ENCODE peak calls at places on chromosome 15, in nine cellular contexts. Z is CD8-positive, alpha-beta T cell; O is AG09309; H is GM23248; Q is NCI-H2107; N is spleen; G is neuronal stem cell; U is ureter; J is A549. L is an unnamed sample.

GRCh38 chr15:77773003-77773402 is 140.3 kb upstream of the LINGO1 start:
- DNase-seq in U (no peak), H (no peak), G (no peak), Z (no peak), J (no peak), Q (no peak), O (no peak), N (no peak), L (no peak)

GRCh38 chr15:33742807-33743206 is 225.5 kb upstream of the CHRM5 start:
- DNase-seq in N (no peak), H (peak; percentile 56), G (no peak), J (no peak), U (no peak), Z (no peak), Q (no peak), O (peak; percentile 55), L (no peak)

GRCh38 chr15:69475769-69476358 is 23.2 kb downstream of the RPLP1 start:
- DNase-seq in N (peak; percentile 89), Z (peak; percentile 82), Q (peak; percentile 24), O (no peak), J (peak; percentile 97), U (peak; percentile 85), H (peak; percentile 81), G (peak; percentile 60), L (peak; percentile 63)

GRCh38 chr15:42059661-42060476 is 34.5 kb downstream of the PLA2G4D start:
- DNase-seq in Q (peak; percentile 16), N (no peak), H (peak; percentile 40), O (no peak), G (peak; percentile 65), Z (peak; percentile 81), J (peak; percentile 33), U (no peak), L (peak; percentile 21)

GRCh38 chr15:43998607-43999006 is 171.8 kb downstream of the WDR76 start:
- DNase-seq in G (no peak), O (no peak), H (peak; percentile 58), J (no peak), N (no peak), U (no peak), Q (no peak), Z (no peak), L (peak; percentile 71)

GRCh38 chr15:40859206-40859851 is 14.7 kb downstream of the RHOV start:
- DNase-seq in Q (no peak), H (peak; percentile 79), J (peak; percentile 82), G (peak; percentile 79), O (no peak), Z (peak; percentile 87), N (peak; percentile 90), U (peak; percentile 86), L (peak; percentile 68)

GRCh38 chr15:63044645-63045437 is 2.3 kb downstream of the TPM1 start:
- DNase-seq in Z (no peak), N (no peak), U (no peak), J (no peak), H (peak; percentile 61), O (no peak), G (peak; percentile 92), Q (no peak), L (peak; percentile 68)

GRCh38 chr15:58463815-58464697 is 32.3 kb downstream of the LIPC start:
- DNase-seq in Z (no peak), Q (peak; percentile 51), O (no peak), U (no peak), H (peak; percentile 25), J (no peak), N (no peak), G (no peak), L (peak; percentile 73)

GRCh38 chr15:100862162-100862561 is 17.5 kb upstream of the ALDH1A3 start:
- DNase-seq in Q (no peak), O (no peak), Z (no peak), G (no peak), J (no peak), N (no peak), U (no peak), H (no peak), L (no peak)

GRCh38 chr15:71443538-71443937 is 328.3 kb downstream of the THSD4 start:
- DNase-seq in Z (no peak), G (peak; percentile 50), J (peak; percentile 47), N (no peak), U (peak; percentile 59), H (peak; percentile 66), O (no peak), Q (no peak), L (peak; percentile 51)

GRCh38 chr15:83304861-83305661 is 20.6 kb upstream of the BNC1 start:
- DNase-seq in H (no peak), U (no peak), J (no peak), Q (no peak), Z (no peak), O (no peak), N (no peak), G (no peak), L (peak; percentile 26)

GRCh38 chr15:48623456-48623855 is 22.1 kb downstream of the FBN1 start:
- DNase-seq in G (no peak), N (no peak), U (no peak), Z (no peak), O (no peak), H (no peak), J (no peak), Q (no peak), L (no peak)

GRCh38 chr15:63605036-63605435 is 7.8 kb downstream of the FBXL22 start:
- DNase-seq in Z (no peak), Q (no peak), H (no peak), O (no peak), J (no peak), U (no peak), G (no peak), N (no peak), L (no peak)

GRCh38 chr15:66634540-66634939 is 67.5 kb upstream of the SMAD6 start:
- DNase-seq in O (no peak), H (no peak), G (no peak), Z (no peak), N (no peak), J (no peak), U (no peak), Q (no peak), L (no peak)

GRCh38 chr15:89805241-89806216 is 9.1 kb downstream of the ANPEP start:
- DNase-seq in Q (no peak), U (no peak), H (no peak), J (no peak), N (peak; percentile 66), O (no peak), Z (no peak), G (no peak), L (no peak)

GRCh38 chr15:57652481-57652880 is 54.0 kb upstream of the POLR2M start:
- DNase-seq in U (no peak), J (no peak), Q (no peak), O (no peak), N (no peak), Z (no peak), H (no peak), G (no peak), L (no peak)

GRCh38 chr15:94411279-94411678 is 179.9 kb downstream of the MCTP2 start:
- DNase-seq in Z (no peak), O (no peak), U (no peak), J (no peak), G (peak; percentile 36), N (no peak), Q (peak; percentile 62), H (no peak), L (no peak)

GRCh38 chr15:90232941-90233700 is 620 bp downstream of the CIB1 start:
- DNase-seq in U (peak; percentile 76), Z (no peak), J (peak; percentile 88), O (no peak), N (peak; percentile 93), G (peak; percentile 49), Q (no peak), H (peak; percentile 74), L (peak; percentile 26)

GRCh38 chr15:31263751-31264533 is 62.7 kb upstream of the KLF13 start:
- DNase-seq in Z (peak; percentile 89), H (no peak), O (no peak), J (no peak), U (peak; percentile 87), Q (peak; percentile 60), G (no peak), N (peak; percentile 96), L (no peak)

GRCh38 chr15:66713843-66714508 is 11.9 kb downstream of the SMAD6 start:
- DNase-seq in Z (no peak), Q (no peak), J (no peak), H (no peak), O (no peak), G (no peak), N (no peak), U (no peak), L (no peak)

GRCh38 chr15:98551936-98552562 is 96.3 kb upstream of the IGF1R start:
- DNase-seq in Q (no peak), Z (no peak), N (no peak), J (no peak), H (no peak), G (no peak), O (no peak), U (no peak), L (no peak)

GRCh38 chr15:81336568-81336967 is 12.6 kb upstream of the STARD5 start:
- DNase-seq in Q (no peak), H (peak; percentile 42), N (no peak), O (no peak), U (no peak), Z (peak; percentile 63), J (peak; percentile 21), G (no peak), L (peak; percentile 44)

GRCh38 chr15:78840661-78841060 is 29.4 kb upstream of the ADAMTS7 start:
- DNase-seq in Q (no peak), Z (no peak), J (no peak), O (no peak), N (peak; percentile 69), G (no peak), H (peak; percentile 17), U (no peak), L (no peak)

GRCh38 chr15:49627407-49627877 is 6.6 kb downstream of the DTWD1 start:
- DNase-seq in H (peak; percentile 92), J (peak; percentile 2), N (no peak), G (no peak), Q (no peak), U (no peak), O (peak; percentile 75), Z (no peak), L (peak; percentile 96)

GRCh38 chr15:62449638-62450037 is 284.6 kb upstream of the C2CD4B start:
- DNase-seq in U (no peak), O (no peak), H (no peak), J (no peak), Z (no peak), Q (no peak), N (no peak), G (no peak), L (no peak)

GRCh38 chr15:100879046-100879445 is 585 bp upstream of the ALDH1A3 start:
- DNase-seq in H (peak; percentile 42), U (no peak), O (no peak), G (no peak), N (no peak), Z (no peak), Q (no peak), J (peak; percentile 47), L (no peak)

GRCh38 chr15:78457101-78457500 is 19.1 kb downstream of the IREB2 start:
- DNase-seq in O (peak; percentile 17), N (no peak), Z (no peak), U (no peak), H (peak; percentile 61), G (no peak), Q (no peak), J (peak; percentile 21), L (peak; percentile 69)

GRCh38 chr15:66483131-66483566 is 14.4 kb downstream of the SNAPC5 start:
- DNase-seq in U (no peak), Q (no peak), O (peak; percentile 46), Z (no peak), H (peak; percentile 68), J (no peak), G (no peak), N (no peak), L (peak; percentile 52)

GRCh38 chr15:59437777-59438574 is at the start of gene FAM81A:
- DNase-seq in N (peak; percentile 91), Z (peak; percentile 62), G (peak; percentile 71), J (peak; percentile 96), U (peak; percentile 84), O (no peak), H (peak; percentile 77), Q (peak; percentile 60), L (peak; percentile 47)

GRCh38 chr15:93562752-93563151 is 473.7 kb upstream of the RGMA start:
- DNase-seq in N (no peak), H (no peak), J (no peak), U (no peak), O (no peak), G (no peak), Q (no peak), Z (no peak), L (no peak)

GRCh38 chr15:93088200-93088980 is 621 bp downstream of the RGMA start:
- DNase-seq in Q (no peak), U (no peak), Z (no peak), O (no peak), N (peak; percentile 80), J (peak; percentile 55), G (peak; percentile 51), H (peak; percentile 35), L (no peak)